ENCODE peak calls at places on chromosome 6, in ten cellular contexts. One of them, this sample, is unnamed.

GRCh38 chr6:143290206-143290605 is 160.3 kb downstream of the ADAT2 start:
- DNase-seq in ovary: no peak
- DNase-seq in heart left ventricle: no peak
- DNase-seq in cardiac muscle cell: no peak
- DNase-seq in stomach: no peak
- DNase-seq in choroid plexus epithelial cell: no peak
- DNase-seq in AG04449: no peak
- DNase-seq in thyroid gland: peak
- DNase-seq in CD4-positive, alpha-beta T cell: no peak
- DNase-seq in colonic mucosa: no peak
- DNase-seq in this sample: peak

GRCh38 chr6:138663892-138664291 is 109.7 kb upstream of the CCDC28A start:
- DNase-seq in ovary: no peak
- DNase-seq in heart left ventricle: no peak
- DNase-seq in cardiac muscle cell: no peak
- DNase-seq in stomach: no peak
- DNase-seq in choroid plexus epithelial cell: no peak
- DNase-seq in AG04449: no peak
- DNase-seq in thyroid gland: no peak
- DNase-seq in CD4-positive, alpha-beta T cell: no peak
- DNase-seq in colonic mucosa: no peak
- DNase-seq in this sample: no peak

GRCh38 chr6:134058622-134059366 is 6.4 kb upstream of the SLC2A12 start:
- DNase-seq in ovary: no peak
- DNase-seq in heart left ventricle: peak
- DNase-seq in cardiac muscle cell: no peak
- DNase-seq in stomach: no peak
- DNase-seq in choroid plexus epithelial cell: no peak
- DNase-seq in AG04449: no peak
- DNase-seq in thyroid gland: no peak
- DNase-seq in CD4-positive, alpha-beta T cell: no peak
- DNase-seq in colonic mucosa: no peak
- DNase-seq in this sample: no peak

GRCh38 chr6:50922579-50923525 is 104.2 kb downstream of the TFAP2B start:
- DNase-seq in ovary: no peak
- DNase-seq in heart left ventricle: no peak
- DNase-seq in cardiac muscle cell: no peak
- DNase-seq in stomach: no peak
- DNase-seq in choroid plexus epithelial cell: peak
- DNase-seq in AG04449: no peak
- DNase-seq in thyroid gland: no peak
- DNase-seq in CD4-positive, alpha-beta T cell: no peak
- DNase-seq in colonic mucosa: no peak
- DNase-seq in this sample: no peak

GRCh38 chr6:29071831-29072723 is 15.0 kb downstream of the OR2B3 start:
- DNase-seq in ovary: no peak
- DNase-seq in heart left ventricle: no peak
- DNase-seq in cardiac muscle cell: peak
- DNase-seq in stomach: no peak
- DNase-seq in choroid plexus epithelial cell: peak
- DNase-seq in AG04449: no peak
- DNase-seq in thyroid gland: no peak
- DNase-seq in CD4-positive, alpha-beta T cell: no peak
- DNase-seq in colonic mucosa: peak
- DNase-seq in this sample: no peak

GRCh38 chr6:18477301-18477941 is 90.3 kb downstream of the RNF144B start:
- DNase-seq in ovary: no peak
- DNase-seq in heart left ventricle: no peak
- DNase-seq in cardiac muscle cell: no peak
- DNase-seq in stomach: no peak
- DNase-seq in choroid plexus epithelial cell: peak
- DNase-seq in AG04449: no peak
- DNase-seq in thyroid gland: peak
- DNase-seq in CD4-positive, alpha-beta T cell: no peak
- DNase-seq in colonic mucosa: no peak
- DNase-seq in this sample: no peak

GRCh38 chr6:105199711-105200110 is 19.9 kb upstream of the POPDC3 start:
- DNase-seq in ovary: no peak
- DNase-seq in heart left ventricle: peak
- DNase-seq in cardiac muscle cell: no peak
- DNase-seq in stomach: no peak
- DNase-seq in choroid plexus epithelial cell: no peak
- DNase-seq in AG04449: no peak
- DNase-seq in thyroid gland: peak
- DNase-seq in CD4-positive, alpha-beta T cell: no peak
- DNase-seq in colonic mucosa: no peak
- DNase-seq in this sample: no peak

GRCh38 chr6:29909995-29910394 is 32.3 kb upstream of the HLA-A start:
- DNase-seq in ovary: no peak
- DNase-seq in heart left ventricle: no peak
- DNase-seq in cardiac muscle cell: no peak
- DNase-seq in stomach: no peak
- DNase-seq in choroid plexus epithelial cell: peak
- DNase-seq in AG04449: no peak
- DNase-seq in thyroid gland: no peak
- DNase-seq in CD4-positive, alpha-beta T cell: no peak
- DNase-seq in colonic mucosa: no peak
- DNase-seq in this sample: no peak

GRCh38 chr6:151962246-151962846 is 154.9 kb downstream of the ESR1 start:
- DNase-seq in ovary: no peak
- DNase-seq in heart left ventricle: no peak
- DNase-seq in cardiac muscle cell: peak
- DNase-seq in stomach: no peak
- DNase-seq in choroid plexus epithelial cell: peak
- DNase-seq in AG04449: no peak
- DNase-seq in thyroid gland: no peak
- DNase-seq in CD4-positive, alpha-beta T cell: no peak
- DNase-seq in colonic mucosa: no peak
- DNase-seq in this sample: no peak

GRCh38 chr6:131914234-131914633 is 36.9 kb downstream of the CCN2 start:
- DNase-seq in ovary: no peak
- DNase-seq in heart left ventricle: no peak
- DNase-seq in cardiac muscle cell: no peak
- DNase-seq in stomach: no peak
- DNase-seq in choroid plexus epithelial cell: no peak
- DNase-seq in AG04449: no peak
- DNase-seq in thyroid gland: no peak
- DNase-seq in CD4-positive, alpha-beta T cell: no peak
- DNase-seq in colonic mucosa: no peak
- DNase-seq in this sample: no peak

GRCh38 chr6:28757429-28758045 is 166.2 kb downstream of the TRIM27 start:
- DNase-seq in ovary: no peak
- DNase-seq in heart left ventricle: no peak
- DNase-seq in cardiac muscle cell: no peak
- DNase-seq in stomach: no peak
- DNase-seq in choroid plexus epithelial cell: peak
- DNase-seq in AG04449: no peak
- DNase-seq in thyroid gland: no peak
- DNase-seq in CD4-positive, alpha-beta T cell: no peak
- DNase-seq in colonic mucosa: no peak
- DNase-seq in this sample: peak

GRCh38 chr6:13454286-13455221 is 32.8 kb downstream of the GFOD1 start:
- DNase-seq in ovary: no peak
- DNase-seq in heart left ventricle: peak
- DNase-seq in cardiac muscle cell: peak
- DNase-seq in stomach: peak
- DNase-seq in choroid plexus epithelial cell: peak
- DNase-seq in AG04449: no peak
- DNase-seq in thyroid gland: peak
- DNase-seq in CD4-positive, alpha-beta T cell: peak
- DNase-seq in colonic mucosa: no peak
- DNase-seq in this sample: no peak

GRCh38 chr6:6661684-6662083 is 73.2 kb downstream of the LY86 start:
- DNase-seq in ovary: no peak
- DNase-seq in heart left ventricle: peak
- DNase-seq in cardiac muscle cell: peak
- DNase-seq in stomach: peak
- DNase-seq in choroid plexus epithelial cell: peak
- DNase-seq in AG04449: no peak
- DNase-seq in thyroid gland: peak
- DNase-seq in CD4-positive, alpha-beta T cell: no peak
- DNase-seq in colonic mucosa: peak
- DNase-seq in this sample: peak

GRCh38 chr6:21227486-21227885 is 366.1 kb upstream of the SOX4 start:
- DNase-seq in ovary: no peak
- DNase-seq in heart left ventricle: no peak
- DNase-seq in cardiac muscle cell: no peak
- DNase-seq in stomach: no peak
- DNase-seq in choroid plexus epithelial cell: peak
- DNase-seq in AG04449: no peak
- DNase-seq in thyroid gland: no peak
- DNase-seq in CD4-positive, alpha-beta T cell: no peak
- DNase-seq in colonic mucosa: no peak
- DNase-seq in this sample: no peak

GRCh38 chr6:90044182-90044832 is 150.0 kb downstream of the GJA10 start:
- DNase-seq in ovary: no peak
- DNase-seq in heart left ventricle: no peak
- DNase-seq in cardiac muscle cell: no peak
- DNase-seq in stomach: no peak
- DNase-seq in choroid plexus epithelial cell: peak
- DNase-seq in AG04449: no peak
- DNase-seq in thyroid gland: no peak
- DNase-seq in CD4-positive, alpha-beta T cell: no peak
- DNase-seq in colonic mucosa: no peak
- DNase-seq in this sample: no peak

GRCh38 chr6:4180653-4181255 is 45.4 kb upstream of the ECI2 start:
- DNase-seq in ovary: no peak
- DNase-seq in heart left ventricle: no peak
- DNase-seq in cardiac muscle cell: peak
- DNase-seq in stomach: no peak
- DNase-seq in choroid plexus epithelial cell: peak
- DNase-seq in AG04449: peak
- DNase-seq in thyroid gland: no peak
- DNase-seq in CD4-positive, alpha-beta T cell: no peak
- DNase-seq in colonic mucosa: no peak
- DNase-seq in this sample: peak

GRCh38 chr6:100126682-100127484 is 132.9 kb upstream of the MCHR2 start:
- DNase-seq in ovary: no peak
- DNase-seq in heart left ventricle: no peak
- DNase-seq in cardiac muscle cell: peak
- DNase-seq in stomach: no peak
- DNase-seq in choroid plexus epithelial cell: peak
- DNase-seq in AG04449: no peak
- DNase-seq in thyroid gland: no peak
- DNase-seq in CD4-positive, alpha-beta T cell: no peak
- DNase-seq in colonic mucosa: no peak
- DNase-seq in this sample: no peak
- TF ChIP-seq CTCF in ovary: no peak
- TF ChIP-seq CTCF in heart left ventricle: no peak
- TF ChIP-seq CTCF in cardiac muscle cell: no peak
- TF ChIP-seq CTCF in stomach: no peak
- TF ChIP-seq CTCF in choroid plexus epithelial cell: peak
- TF ChIP-seq CTCF in AG04449: no peak
- TF ChIP-seq CTCF in thyroid gland: no peak
- TF ChIP-seq CTCF in CD4-positive, alpha-beta T cell: no peak
- TF ChIP-seq CTCF in colonic mucosa: no peak
- TF ChIP-seq CTCF in this sample: no peak

GRCh38 chr6:145483191-145483996 is 251.9 kb downstream of the EPM2A start:
- DNase-seq in ovary: no peak
- DNase-seq in heart left ventricle: no peak
- DNase-seq in cardiac muscle cell: peak
- DNase-seq in stomach: no peak
- DNase-seq in choroid plexus epithelial cell: peak
- DNase-seq in AG04449: no peak
- DNase-seq in thyroid gland: no peak
- DNase-seq in CD4-positive, alpha-beta T cell: no peak
- DNase-seq in colonic mucosa: no peak
- DNase-seq in this sample: no peak
- TF ChIP-seq CTCF in ovary: no peak
- TF ChIP-seq CTCF in heart left ventricle: no peak
- TF ChIP-seq CTCF in cardiac muscle cell: no peak
- TF ChIP-seq CTCF in stomach: no peak
- TF ChIP-seq CTCF in choroid plexus epithelial cell: no peak
- TF ChIP-seq CTCF in AG04449: no peak
- TF ChIP-seq CTCF in thyroid gland: no peak
- TF ChIP-seq CTCF in CD4-positive, alpha-beta T cell: no peak
- TF ChIP-seq CTCF in colonic mucosa: no peak
- TF ChIP-seq CTCF in this sample: no peak

GRCh38 chr6:154274175-154274574 is 82.4 kb downstream of the IPCEF1 start:
- DNase-seq in ovary: no peak
- DNase-seq in heart left ventricle: no peak
- DNase-seq in cardiac muscle cell: no peak
- DNase-seq in stomach: no peak
- DNase-seq in choroid plexus epithelial cell: no peak
- DNase-seq in AG04449: no peak
- DNase-seq in thyroid gland: no peak
- DNase-seq in CD4-positive, alpha-beta T cell: no peak
- DNase-seq in colonic mucosa: no peak
- DNase-seq in this sample: no peak

GRCh38 chr6:154277578-154278128 is 79.0 kb downstream of the IPCEF1 start:
- DNase-seq in ovary: no peak
- DNase-seq in heart left ventricle: no peak
- DNase-seq in cardiac muscle cell: no peak
- DNase-seq in stomach: no peak
- DNase-seq in choroid plexus epithelial cell: no peak
- DNase-seq in AG04449: no peak
- DNase-seq in thyroid gland: no peak
- DNase-seq in CD4-positive, alpha-beta T cell: no peak
- DNase-seq in colonic mucosa: no peak
- DNase-seq in this sample: no peak

GRCh38 chr6:154276810-154277577 is 79.6 kb downstream of the IPCEF1 start:
- DNase-seq in ovary: no peak
- DNase-seq in heart left ventricle: no peak
- DNase-seq in cardiac muscle cell: peak
- DNase-seq in stomach: no peak
- DNase-seq in choroid plexus epithelial cell: peak
- DNase-seq in AG04449: no peak
- DNase-seq in thyroid gland: no peak
- DNase-seq in CD4-positive, alpha-beta T cell: no peak
- DNase-seq in colonic mucosa: no peak
- DNase-seq in this sample: no peak
- TF ChIP-seq CTCF in ovary: peak
- TF ChIP-seq CTCF in heart left ventricle: peak
- TF ChIP-seq CTCF in cardiac muscle cell: peak
- TF ChIP-seq CTCF in stomach: peak
- TF ChIP-seq CTCF in choroid plexus epithelial cell: peak
- TF ChIP-seq CTCF in AG04449: peak
- TF ChIP-seq CTCF in thyroid gland: no peak
- TF ChIP-seq CTCF in CD4-positive, alpha-beta T cell: peak
- TF ChIP-seq CTCF in colonic mucosa: peak
- TF ChIP-seq CTCF in this sample: peak

GRCh38 chr6:75094614-75095321 is 111.1 kb downstream of the COL12A1 start:
- DNase-seq in ovary: peak
- DNase-seq in heart left ventricle: no peak
- DNase-seq in cardiac muscle cell: peak
- DNase-seq in stomach: no peak
- DNase-seq in choroid plexus epithelial cell: peak
- DNase-seq in AG04449: peak
- DNase-seq in thyroid gland: no peak
- DNase-seq in CD4-positive, alpha-beta T cell: no peak
- DNase-seq in colonic mucosa: no peak
- DNase-seq in this sample: no peak
- TF ChIP-seq CTCF in ovary: no peak
- TF ChIP-seq CTCF in heart left ventricle: no peak
- TF ChIP-seq CTCF in cardiac muscle cell: peak
- TF ChIP-seq CTCF in stomach: no peak
- TF ChIP-seq CTCF in choroid plexus epithelial cell: peak
- TF ChIP-seq CTCF in AG04449: peak
- TF ChIP-seq CTCF in thyroid gland: no peak
- TF ChIP-seq CTCF in CD4-positive, alpha-beta T cell: no peak
- TF ChIP-seq CTCF in colonic mucosa: no peak
- TF ChIP-seq CTCF in this sample: no peak

GRCh38 chr6:17081860-17082508 is 19.9 kb upstream of the STMND1 start:
- DNase-seq in ovary: no peak
- DNase-seq in heart left ventricle: no peak
- DNase-seq in cardiac muscle cell: no peak
- DNase-seq in stomach: no peak
- DNase-seq in choroid plexus epithelial cell: no peak
- DNase-seq in AG04449: no peak
- DNase-seq in thyroid gland: no peak
- DNase-seq in CD4-positive, alpha-beta T cell: no peak
- DNase-seq in colonic mucosa: no peak
- DNase-seq in this sample: no peak
- TF ChIP-seq CTCF in ovary: no peak
- TF ChIP-seq CTCF in heart left ventricle: no peak
- TF ChIP-seq CTCF in cardiac muscle cell: no peak
- TF ChIP-seq CTCF in stomach: no peak
- TF ChIP-seq CTCF in choroid plexus epithelial cell: no peak
- TF ChIP-seq CTCF in AG04449: no peak
- TF ChIP-seq CTCF in thyroid gland: no peak
- TF ChIP-seq CTCF in CD4-positive, alpha-beta T cell: no peak
- TF ChIP-seq CTCF in colonic mucosa: no peak
- TF ChIP-seq CTCF in this sample: no peak

This sample was measured in upper lobe of left lung.